ENCODE peak calls at places on chromosomes 16 and 17, in five cellular contexts. N is transverse colon, T is IMR-90, D is astrocyte, E is foreskin fibroblast. A is an unnamed sample.

GRCh38 chr17:45366049-45366448 is 49.2 kb upstream of the MAP3K14 start:
- DNase-seq in D (no peak), T (no peak), E (no peak), N (no peak), A (no peak)

GRCh38 chr16:4976611-4977145 is 18.5 kb downstream of the SEC14L5 start:
- DNase-seq in E (no peak), D (no peak), N (peak; percentile 46), T (no peak), A (no peak)

GRCh38 chr16:57304169-57305061 is 19.9 kb upstream of the PLLP start:
- DNase-seq in D (peak; percentile 65), N (peak; percentile 72), T (peak; percentile 55), E (peak; percentile 36), A (peak; percentile 32)

GRCh38 chr16:25838724-25839186 is 147.0 kb downstream of the HS3ST4 start:
- DNase-seq in T (peak; percentile 41), E (peak; percentile 55), N (peak; percentile 7), D (peak; percentile 37), A (peak; percentile 33)

GRCh38 chr16:85221810-85222150 is 109.5 kb upstream of the CIBAR2 start:
- DNase-seq in T (no peak), E (no peak), D (no peak), N (no peak), A (no peak)

GRCh38 chr17:39573447-39574298 is 34.0 kb downstream of the NEUROD2 start:
- DNase-seq in N (peak; percentile 69), T (peak; percentile 58), E (peak; percentile 88), D (peak; percentile 54), A (peak; percentile 38)

GRCh38 chr17:10799407-10799806 is 4.5 kb downstream of the TMEM238L start:
- DNase-seq in E (no peak), N (no peak), D (no peak), T (no peak), A (no peak)

GRCh38 chr17:7508846-7509245 is 24.7 kb downstream of the POLR2A start:
- DNase-seq in D (no peak), E (no peak), N (no peak), T (no peak), A (no peak)

GRCh38 chr16:78523212-78523995 is 423.9 kb downstream of the WWOX start:
- DNase-seq in N (no peak), E (no peak), D (no peak), T (no peak), A (no peak)

GRCh38 chr17:32819035-32819434 is 57.9 kb downstream of the MYO1D start:
- DNase-seq in T (no peak), D (no peak), E (no peak), N (no peak), A (no peak)

GRCh38 chr16:1640261-1640956 is 28.2 kb downstream of the CRAMP1 start:
- DNase-seq in T (no peak), D (no peak), N (no peak), E (no peak), A (no peak)

GRCh38 chr17:956905-957304 is 22.7 kb downstream of the NXN start:
- DNase-seq in T (no peak), D (no peak), E (peak; percentile 79), N (no peak), A (no peak)

GRCh38 chr17:59892251-59892848 is 393 bp downstream of the TUBD1 start:
- DNase-seq in D (no peak), T (no peak), E (no peak), N (peak; percentile 14), A (no peak)

GRCh38 chr17:29043539-29044165 is 711 bp downstream of the PIPOX start:
- DNase-seq in T (no peak), N (no peak), E (no peak), D (no peak), A (no peak)

GRCh38 chr16:85010931-85011845 is at the start of gene ZDHHC7:
- DNase-seq in T (peak; percentile 84), E (peak; percentile 95), D (peak; percentile 71), N (peak; percentile 90), A (peak; percentile 73)

GRCh38 chr16:64211306-64211705 is 910.6 kb downstream of the CDH11 start:
- DNase-seq in E (peak; percentile 1), D (no peak), N (no peak), T (no peak), A (no peak)

GRCh38 chr16:87924937-87925670 is 11.2 kb downstream of the CA5A start:
- DNase-seq in E (no peak), T (no peak), N (no peak), D (no peak), A (no peak)

GRCh38 chr17:34393401-34393800 is 30.4 kb upstream of the CCL1 start:
- DNase-seq in E (no peak), D (no peak), N (no peak), T (no peak), A (no peak)

GRCh38 chr16:71929048-71929447 is 33.7 kb downstream of the IST1 start:
- DNase-seq in E (peak; percentile 80), T (peak; percentile 91), N (peak; percentile 26), D (peak; percentile 78), A (peak; percentile 67)

GRCh38 chr17:2266045-2266864 is 37.3 kb downstream of the SMG6 start:
- DNase-seq in T (no peak), E (no peak), D (no peak), N (peak; percentile 66), A (no peak)

GRCh38 chr17:13776027-13776551 is 174.4 kb upstream of the HS3ST3A1 start:
- DNase-seq in D (no peak), N (no peak), E (peak; percentile 46), T (no peak), A (no peak)

GRCh38 chr17:16995930-16996329 is 24.0 kb upstream of the TNFRSF13B start:
- DNase-seq in T (no peak), D (no peak), E (no peak), N (no peak), A (no peak)

GRCh38 chr17:40443988-40444899 is 994 bp downstream of the IGFBP4 start:
- DNase-seq in E (peak; percentile 41), N (peak; percentile 27), T (peak; percentile 19), D (no peak), A (no peak)

GRCh38 chr17:50947844-50948514 is 81.8 kb upstream of the TOB1 start:
- DNase-seq in D (no peak), T (no peak), E (no peak), N (peak; percentile 90), A (no peak)

GRCh38 chr17:17928422-17929386 is 43.5 kb downstream of the TOM1L2 start:
- DNase-seq in N (no peak), D (peak; percentile 62), E (no peak), T (no peak), A (no peak)

GRCh38 chr17:38922538-38923291 is 2.7 kb upstream of the LASP1NB start:
- DNase-seq in T (peak; percentile 69), E (peak; percentile 78), D (peak; percentile 47), N (peak; percentile 68), A (no peak)

GRCh38 chr16:64434526-64435069 is 687.3 kb downstream of the CDH11 start:
- DNase-seq in N (no peak), T (no peak), D (no peak), E (no peak), A (no peak)

GRCh38 chr16:69073181-69073669 is 32.2 kb upstream of the HAS3 start:
- DNase-seq in N (no peak), D (peak; percentile 91), T (peak; percentile 92), E (peak; percentile 80), A (peak; percentile 80)

GRCh38 chr17:68231536-68231935 is 16.3 kb upstream of the AMZ2 start:
- DNase-seq in N (no peak), T (no peak), D (no peak), E (no peak), A (no peak)

GRCh38 chr17:74280093-74280513 is 6.1 kb downstream of the DNAI2 start:
- DNase-seq in D (no peak), E (no peak), N (peak; percentile 19), T (no peak), A (no peak)

GRCh38 chr16:81444448-81445121 is at the start of gene CMIP:
- DNase-seq in N (peak; percentile 89), T (peak; percentile 72), E (peak; percentile 93), D (peak; percentile 51), A (peak; percentile 49)

GRCh38 chr17:77560417-77560816 is 398.1 kb upstream of the TNRC6C start:
- DNase-seq in N (no peak), E (no peak), D (no peak), T (no peak), A (no peak)

GRCh38 chr16:23282508-23282907 is 19.6 kb upstream of the SCNN1B start:
- DNase-seq in N (no peak), E (peak; percentile 24), D (no peak), T (no peak), A (no peak)

GRCh38 chr17:55271958-55272710 is 7.4 kb downstream of the HLF start:
- DNase-seq in E (no peak), N (no peak), T (no peak), D (no peak), A (no peak)

GRCh38 chr17:75614006-75614405 is 19.2 kb upstream of the SMIM5 start:
- DNase-seq in T (no peak), N (no peak), D (no peak), E (no peak), A (no peak)

GRCh38 chr17:38693700-38694329 is 11.3 kb upstream of the MLLT6 start:
- DNase-seq in D (peak; percentile 16), E (peak; percentile 78), N (peak; percentile 76), T (peak; percentile 51), A (no peak)

GRCh38 chr17:9239260-9239820 is 218.0 kb downstream of the NTN1 start:
- DNase-seq in D (no peak), N (peak; percentile 26), E (no peak), T (no peak), A (no peak)
- H3K4me3 ChIP-seq in D (peak overlapping the region; percentile 18), N (no peak overlapping the region), E (peak overlapping the region; percentile 15), T (peak overlapping the region; percentile 21), A (peak overlapping the region; percentile 44)

GRCh38 chr16:53007095-53007494 is 45.6 kb downstream of the CHD9NB start:
- DNase-seq in T (no peak), E (no peak), N (no peak), D (no peak), A (no peak)
- TF ChIP-seq CTCF in T (no peak), E (no peak), N (no peak), D (no peak), A (peak; percentile 12)

GRCh38 chr17:15341966-15342365 is 569 bp upstream of the TEKT3 start:
- DNase-seq in T (no peak), D (no peak), N (no peak), E (no peak), A (no peak)
- H3K4me3 ChIP-seq in T (no peak overlapping the region), D (peak overlapping the region; percentile 67), N (peak overlapping the region; percentile 22), E (peak overlapping the region; percentile 63), A (peak overlapping the region; percentile 52)

GRCh38 chr17:27569257-27569722 is 61.7 kb upstream of the LGALS9 start:
- DNase-seq in E (peak; percentile 35), N (no peak), D (no peak), T (peak; percentile 34), A (no peak)
- TF ChIP-seq CTCF in E (peak; percentile 68), N (peak; percentile 26), D (peak; percentile 46), T (peak; percentile 56), A (peak; percentile 85)

A was measured in brain microvascular endothelial cell.